ENCODE peak calls at places on chromosomes 6 and 20, in eight cellular contexts. Y is psoas muscle, I is GM23338, G is GM23248, Z is Peyer's patch, O is transverse colon, J is cardiac muscle cell, F is pancreas. N is an unnamed sample.

GRCh38 chr6:130965657-130966056 is 97.4 kb downstream of the EPB41L2 start:
- DNase-seq in Y (no peak), Z (no peak), F (no peak), O (no peak), J (no peak), G (peak; percentile 85), I (no peak), N (no peak)

GRCh38 chr6:5261545-5262109 is 314 bp downstream of the FARS2 start:
- DNase-seq in I (no peak), J (no peak), Z (no peak), O (no peak), G (no peak), F (no peak), Y (no peak), N (no peak)

GRCh38 chr6:24743265-24743943 is 24.4 kb upstream of the C6orf62 start:
- DNase-seq in I (no peak), F (no peak), O (no peak), Y (no peak), G (peak; percentile 98), Z (no peak), J (no peak), N (no peak)

GRCh38 chr6:157150076-157150475 is 173.2 kb downstream of the TMEM242 start:
- DNase-seq in F (no peak), Z (no peak), I (no peak), G (peak; percentile 13), Y (no peak), J (no peak), O (no peak), N (no peak)

GRCh38 chr20:37209661-37210314 is 30.4 kb upstream of the MROH8 start:
- DNase-seq in J (no peak), Y (no peak), I (no peak), O (no peak), G (no peak), F (no peak), Z (no peak), N (no peak)

GRCh38 chr20:4242376-4242775 is 227.0 kb upstream of the RNF24 start:
- DNase-seq in J (no peak), F (no peak), G (no peak), Y (no peak), I (no peak), Z (no peak), O (no peak), N (no peak)

GRCh38 chr20:32458837-32459220 is 100.7 kb downstream of the ASXL1 start:
- DNase-seq in G (no peak), F (peak; percentile 79), Y (no peak), Z (no peak), O (no peak), J (no peak), I (no peak), N (no peak)

GRCh38 chr6:44932651-44933091 is 395.5 kb upstream of the RUNX2 start:
- DNase-seq in O (no peak), Z (no peak), F (no peak), Y (no peak), G (no peak), I (no peak), J (no peak), N (no peak)

GRCh38 chr6:42370323-42370985 is 81.3 kb downstream of the TRERF1 start:
- DNase-seq in G (no peak), Z (no peak), F (no peak), O (no peak), Y (no peak), I (no peak), J (no peak), N (no peak)

GRCh38 chr20:16104783-16105182 is 468.5 kb downstream of the KIF16B start:
- DNase-seq in I (no peak), J (no peak), Z (no peak), Y (no peak), O (no peak), F (no peak), G (no peak), N (no peak)

GRCh38 chr6:33856655-33857054 is 52.9 kb upstream of the MLN start:
- DNase-seq in G (no peak), Y (no peak), Z (no peak), O (peak; percentile 23), J (no peak), I (no peak), F (no peak), N (no peak)

DNA sequence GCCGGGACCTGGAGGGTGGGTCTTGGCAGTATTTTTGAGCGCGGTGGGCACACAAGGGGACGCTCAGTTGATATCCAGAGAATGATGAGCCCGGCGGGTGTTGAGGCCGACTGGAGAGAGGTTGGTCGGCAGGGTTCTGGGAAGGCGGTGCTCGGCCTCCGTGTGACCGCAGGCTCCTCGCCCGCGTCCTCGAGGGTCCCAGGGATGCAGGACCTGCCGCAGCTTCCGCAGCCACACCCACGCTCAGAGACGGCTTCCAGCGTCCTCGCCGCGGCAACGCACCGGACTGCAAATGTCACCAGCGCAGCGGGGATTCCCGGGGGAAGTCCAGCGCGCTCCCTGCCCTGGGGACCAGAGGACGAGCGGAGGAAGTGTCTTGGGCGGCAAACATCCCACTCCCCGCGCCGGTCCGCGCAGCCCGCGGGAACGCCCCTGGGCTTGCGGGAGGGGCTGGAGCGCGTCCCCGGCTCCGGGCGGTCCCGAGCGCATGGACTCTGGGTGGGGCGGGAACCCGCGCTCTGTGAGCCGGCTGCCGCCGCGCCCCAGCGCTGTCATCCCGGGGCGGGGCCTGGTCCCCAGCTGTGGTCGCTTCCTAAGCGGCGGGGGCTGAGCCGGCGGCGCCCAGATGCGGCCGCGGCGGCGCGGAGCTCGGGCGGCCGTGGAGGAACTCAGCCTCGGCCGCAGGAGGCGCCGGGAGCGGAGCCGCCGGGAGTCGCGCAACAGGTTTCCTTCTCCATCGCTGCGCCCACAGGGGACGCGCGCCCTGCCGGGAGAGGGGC is at the start of gene STX11:
- DNase-seq in Z (peak; percentile 76), O (peak; percentile 76), G (peak; percentile 75), J (peak; percentile 71), Y (peak; percentile 80), I (peak; percentile 74), F (peak; percentile 76), N (peak; percentile 92)
- H3K36me3 ChIP-seq in Z (no peaks in the 10 kb centered on the region), O (no peaks in the 10 kb centered on the region), G (no peaks in the 10 kb centered on the region), J (no peaks in the 10 kb centered on the region), Y (no peaks in the 10 kb centered on the region), I (no peaks in the 10 kb centered on the region), F (no peaks in the 10 kb centered on the region), N (no peaks in the 10 kb centered on the region)

DNA sequence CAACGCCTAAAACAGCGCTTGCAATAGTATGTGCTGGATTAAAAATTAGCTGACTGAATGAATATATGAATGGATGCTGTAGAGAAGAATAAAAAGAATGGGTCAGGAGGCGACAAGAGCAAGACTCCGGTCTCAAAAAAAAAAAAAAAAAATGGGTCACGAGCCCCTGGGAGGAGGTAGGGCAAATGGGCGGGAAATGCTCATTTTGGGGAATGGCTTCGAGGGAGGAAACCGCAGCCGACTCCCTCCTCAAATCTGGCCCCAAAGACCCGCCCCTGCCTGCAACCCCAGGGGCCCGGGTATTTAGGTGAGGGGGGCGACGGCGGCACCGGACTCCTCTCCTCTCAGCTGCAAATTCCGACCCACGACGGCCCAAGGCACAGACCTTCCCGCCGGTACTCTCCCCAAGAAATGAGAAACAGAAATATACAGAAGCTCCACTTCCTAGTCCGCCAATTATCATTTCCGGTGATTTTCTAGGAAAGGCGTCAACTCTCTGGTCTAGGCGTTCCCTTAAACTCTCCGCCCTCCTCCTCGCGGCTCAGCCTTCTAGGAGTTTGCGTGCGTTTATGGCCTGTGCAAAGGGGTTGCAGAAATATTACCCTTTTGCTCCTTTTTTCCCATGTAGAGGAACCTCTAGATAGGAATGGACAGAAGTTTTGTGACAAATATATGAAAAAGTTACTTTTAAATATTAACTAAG is at the start of gene ZNF311:
- DNase-seq in Z (peak; percentile 53), J (peak; percentile 35), O (peak; percentile 60), G (peak; percentile 84), I (peak; percentile 86), Y (peak; percentile 71), F (peak; percentile 75), N (peak; percentile 79)
- H3K4me3 ChIP-seq in Z (peak within 1 kb of the TSS; percentile 61), J (peak within 1 kb of the TSS; percentile 35), O (peak within 1 kb of the TSS; percentile 51), G (peak within 1 kb of the TSS; percentile 84), I (peak within 1 kb of the TSS; percentile 48), Y (peak within 1 kb of the TSS; percentile 66), F (peak within 1 kb of the TSS; percentile 56), N (peak within 1 kb of the TSS; percentile 94)

GRCh38 chr20:58130574-58130973 is 97.9 kb downstream of the ANKRD60 start:
- DNase-seq in Z (no peak), I (no peak), O (no peak), J (peak; percentile 27), F (no peak), G (no peak), Y (no peak), N (peak; percentile 45)

GRCh38 chr20:58130156-58130555 is 98.3 kb downstream of the ANKRD60 start:
- DNase-seq in Z (no peak), F (no peak), G (no peak), O (no peak), I (no peak), J (no peak), Y (no peak), N (no peak)

GRCh38 chr20:58129736-58130135 is 98.7 kb downstream of the ANKRD60 start:
- DNase-seq in O (no peak), F (no peak), Y (no peak), G (no peak), Z (no peak), J (no peak), I (no peak), N (no peak)

GRCh38 chr20:58131581-58132142 is 96.8 kb downstream of the ANKRD60 start:
- DNase-seq in Z (no peak), O (no peak), I (no peak), Y (no peak), F (no peak), G (peak; percentile 75), J (no peak), N (no peak)

GRCh38 chr20:58131111-58131510 is 97.3 kb downstream of the ANKRD60 start:
- DNase-seq in I (no peak), F (no peak), J (no peak), Y (no peak), Z (no peak), G (peak; percentile 46), O (no peak), N (no peak)
- H3K27ac ChIP-seq in I (no peak overlapping the region), F (no peak overlapping the region), J (no peak overlapping the region), Y (no peak overlapping the region), Z (peak overlapping the region; percentile 52), G (peak overlapping the region; percentile 27), O (peak overlapping the region; percentile 23), N (peak overlapping the region; percentile 68)

GRCh38 chr6:106105493-106105892 is 19.4 kb downstream of the PRDM1 start:
- DNase-seq in G (no peak), F (peak; percentile 49), I (no peak), Z (no peak), Y (no peak), J (no peak), O (no peak), N (no peak)
- H3K36me3 ChIP-seq in G (peaks cover 41% of the 10 kb centered on the region), F (no peaks in the 10 kb centered on the region), I (no peaks in the 10 kb centered on the region), Z (no peaks in the 10 kb centered on the region), Y (no peaks in the 10 kb centered on the region), J (no peaks in the 10 kb centered on the region), O (peaks cover 18% of the 10 kb centered on the region), N (no peaks in the 10 kb centered on the region)

GRCh38 chr6:99422912-99423311 is 2.2 kb downstream of the PNISR start:
- DNase-seq in Y (no peak), I (no peak), O (no peak), J (no peak), F (no peak), G (no peak), Z (no peak), N (no peak)
- H3K4me3 ChIP-seq in Y (peak overlapping the region; percentile 96), I (peak overlapping the region; percentile 63), O (no peak overlapping the region), J (no peak overlapping the region), F (no peak overlapping the region), G (peak overlapping the region; percentile 90), Z (peak overlapping the region; percentile 84), N (no peak overlapping the region)

GRCh38 chr6:36333889-36334288 is 2.8 kb downstream of the BNIP5 start:
- DNase-seq in J (no peak), Z (no peak), O (no peak), I (peak; percentile 34), F (no peak), G (peak; percentile 42), Y (no peak), N (no peak)
- H3K27ac ChIP-seq in J (no peak overlapping the region), Z (peak overlapping the region; percentile 86), O (peak overlapping the region; percentile 84), I (no peak overlapping the region), F (no peak overlapping the region), G (no peak overlapping the region), Y (no peak overlapping the region), N (no peak overlapping the region)

N was measured in aorta.